ENCODE peak calls at places on chromosome 15, in five cellular contexts. Q is GM10248, X is nephron progenitor cell, P is uterus, W is fibroblast of mammary gland. V is an unnamed sample.

GRCh38 chr15:100520132-100520921 is 8.4 kb downstream of the CERS3 start:
- DNase-seq in X (no peak), Q (no peak), P (no peak), W (no peak), V (no peak)

GRCh38 chr15:49847937-49848823 is 227.3 kb downstream of the DTWD1 start:
- DNase-seq in X (no peak), P (no peak), W (peak), Q (no peak), V (no peak)

GRCh38 chr15:48774484-48774883 is 36.4 kb downstream of the CEP152 start:
- DNase-seq in W (no peak), Q (no peak), P (no peak), X (no peak), V (no peak)

GRCh38 chr15:36400936-36401585 is 178.4 kb upstream of the CDIN1 start:
- DNase-seq in Q (no peak), P (no peak), X (no peak), W (no peak), V (no peak)

GRCh38 chr15:25251700-25252390 is 187.0 kb downstream of the UBE3A start:
- DNase-seq in W (no peak), P (peak), Q (peak), X (no peak), V (no peak)

GRCh38 chr15:77749998-77750540 is 117.4 kb upstream of the LINGO1 start:
- DNase-seq in W (no peak), P (no peak), Q (no peak), X (no peak), V (no peak)

GRCh38 chr15:68769702-68770101 is 51.0 kb downstream of the ANP32A start:
- DNase-seq in W (no peak), P (no peak), X (no peak), Q (no peak), V (no peak)

GRCh38 chr15:26355671-26356070 is 417.2 kb downstream of the GABRB3 start:
- DNase-seq in X (no peak), P (no peak), Q (no peak), W (no peak), V (no peak)

GRCh38 chr15:48354694-48355303 is 23.6 kb downstream of the DUT start:
- DNase-seq in Q (no peak), W (peak), P (no peak), X (no peak), V (no peak)

GRCh38 chr15:42632100-42632675 is 56.8 kb downstream of the STARD9 start:
- DNase-seq in Q (no peak), X (no peak), W (no peak), P (no peak), V (no peak)

GRCh38 chr15:51737538-51738305 is at the start of gene LYSMD2:
- DNase-seq in X (peak), W (peak), P (peak), Q (peak), V (peak)

GRCh38 chr15:59400103-59400813 is 27.6 kb upstream of the MYO1E start:
- DNase-seq in W (no peak), Q (no peak), X (no peak), P (no peak), V (no peak)

GRCh38 chr15:88802250-88802990 is 816 bp upstream of the ACAN start:
- DNase-seq in W (no peak), Q (no peak), P (no peak), X (no peak), V (no peak)

GRCh38 chr15:85031944-85032587 is 50.4 kb downstream of the PDE8A start:
- DNase-seq in Q (no peak), P (no peak), W (no peak), X (no peak), V (no peak)

GRCh38 chr15:81886586-81886985 is 159.2 kb downstream of the MEX3B start:
- DNase-seq in Q (no peak), P (no peak), W (no peak), X (no peak), V (no peak)

GRCh38 chr15:47961401-47962090 is 159.2 kb upstream of the SLC24A5 start:
- DNase-seq in X (no peak), W (no peak), P (no peak), Q (peak), V (peak)

GRCh38 chr15:36230741-36231140 is 348.7 kb upstream of the CDIN1 start:
- DNase-seq in Q (no peak), X (no peak), P (no peak), W (peak), V (no peak)

GRCh38 chr15:52021128-52021671 is 2.2 kb downstream of the MAPK6 start:
- DNase-seq in X (peak), Q (peak), P (peak), W (peak), V (peak)

GRCh38 chr15:89948796-89949195 is 36.0 kb upstream of the ARPIN start:
- DNase-seq in Q (no peak), P (no peak), W (no peak), X (no peak), V (no peak)

GRCh38 chr15:83207622-83208356 is at the start of gene HDGFL3:
- DNase-seq in W (peak), Q (peak), P (peak), X (peak), V (peak)

GRCh38 chr15:77983708-77984445 is 93.6 kb downstream of the TBC1D2B start:
- DNase-seq in X (no peak), P (peak), W (no peak), Q (no peak), V (peak)

GRCh38 chr15:96135166-96136093 is 195.1 kb upstream of the NR2F2 start:
- DNase-seq in P (no peak), Q (no peak), X (no peak), W (no peak), V (no peak)

GRCh38 chr15:31488437-31489204 is 162.0 kb downstream of the KLF13 start:
- DNase-seq in X (peak), W (peak), P (peak), Q (peak), V (peak)

GRCh38 chr15:75578206-75578947 is 738 bp downstream of the PTPN9 start:
- DNase-seq in P (no peak), Q (peak), W (no peak), X (peak), V (peak)

DNA sequence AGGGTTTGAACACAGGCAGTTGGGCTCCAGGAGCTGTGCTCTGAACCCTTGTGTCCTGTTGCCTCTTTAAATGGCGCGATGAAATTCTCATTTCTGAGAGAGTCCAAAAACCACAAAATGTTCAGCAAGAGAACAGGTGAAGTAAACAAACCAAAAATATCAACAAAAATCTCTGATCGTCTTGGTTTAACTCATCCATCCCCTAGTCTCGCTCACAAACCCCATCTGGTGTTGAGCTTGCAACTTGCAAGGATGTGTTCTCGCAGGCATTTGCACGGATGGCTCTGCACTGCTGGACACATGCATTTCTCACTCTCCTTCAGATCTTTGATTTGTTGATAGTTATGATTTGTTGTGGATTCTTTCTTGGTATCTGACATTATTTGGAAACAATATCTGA is 31.1 kb downstream of the FAH start:
- DNase-seq in W (no peak), Q (no peak), X (no peak), P (no peak), V (no peak)
- TF ChIP-seq CTCF in W (peak), Q (no peak), X (no peak), P (no peak), V (no peak)

DNA sequence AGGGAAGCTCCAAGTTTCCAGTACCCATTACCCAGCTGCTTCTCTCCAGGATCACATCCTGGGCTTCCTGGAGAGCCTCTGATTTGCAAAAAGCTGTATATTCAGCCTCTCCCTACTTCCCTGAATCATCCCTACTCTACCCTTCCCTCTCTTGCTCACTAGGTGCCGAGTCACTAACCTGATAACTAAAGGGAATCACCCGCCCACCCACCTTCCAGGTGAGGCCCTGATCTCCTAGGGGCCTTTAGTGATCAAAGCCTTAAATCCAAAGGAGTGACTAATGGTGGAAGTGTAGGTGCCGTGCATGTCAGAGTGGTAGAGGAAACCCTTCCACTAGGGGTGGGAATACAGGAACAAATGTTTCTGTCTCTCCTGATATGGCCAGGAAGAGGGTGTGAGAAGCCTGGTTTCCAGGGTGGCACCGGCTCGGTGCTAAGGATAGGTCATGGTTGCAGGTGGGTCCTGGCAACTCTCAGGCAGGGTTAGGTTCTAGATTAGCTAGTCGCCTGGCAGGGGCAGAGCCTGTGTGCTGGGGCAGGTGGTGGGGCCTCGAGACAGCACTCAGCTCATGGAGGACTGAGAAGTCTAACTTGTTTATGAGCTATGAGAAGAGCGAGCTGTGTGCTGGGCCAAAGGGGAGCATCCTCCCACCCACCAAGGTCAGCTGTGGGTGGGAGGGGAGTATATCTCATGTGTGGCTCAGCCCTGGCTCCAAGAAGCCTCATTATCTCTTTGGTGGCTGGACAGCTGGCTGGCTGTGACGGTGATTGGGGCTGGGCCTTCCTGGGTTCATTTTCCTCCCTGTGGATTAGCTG is 10.1 kb downstream of the SEMA7A start:
- DNase-seq in X (no peak), P (no peak), Q (no peak), W (no peak), V (no peak)
- TF ChIP-seq CTCF in X (no peak), P (no peak), Q (no peak), W (no peak), V (no peak)

DNA sequence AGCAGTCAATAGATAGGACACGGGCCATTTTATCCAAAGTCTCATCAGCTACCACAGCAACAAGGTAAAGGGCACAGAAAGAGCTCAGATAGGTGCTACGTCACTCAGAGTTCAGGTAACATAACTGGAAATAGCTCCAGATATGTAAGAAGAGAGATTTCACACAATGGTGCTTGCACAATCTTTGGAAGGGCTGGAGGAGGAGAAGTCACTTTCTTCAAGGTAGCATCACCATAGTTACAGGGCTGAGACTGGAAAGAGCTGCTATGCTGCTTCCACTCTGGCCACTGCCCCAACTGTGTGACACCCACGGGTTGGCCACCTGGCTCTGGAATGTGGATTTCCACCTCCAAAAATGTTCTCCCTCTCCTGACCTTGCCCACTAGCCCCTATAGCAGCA is 448.8 kb upstream of the THBS1 start:
- DNase-seq in W (peak), P (no peak), Q (no peak), X (no peak), V (no peak)
- TF ChIP-seq CTCF in W (no peak), P (no peak), Q (no peak), X (no peak), V (no peak)

GRCh38 chr15:73244333-73244732 is 124.4 kb downstream of the HCN4 start:
- DNase-seq in Q (peak), P (no peak), W (no peak), X (no peak), V (peak)
- TF ChIP-seq CTCF in Q (peak), P (no peak), W (peak), X (no peak), V (peak)

V was measured in activated CD8-positive, alpha-beta T cell treated with anti-CD3 and anti-CD28 coated beads for 36 hours.